ENCODE peak calls at places on chromosome 10, in six cellular contexts. One of them, this sample, is unnamed.

GRCh38 chr10:43265799-43266721 is 805 bp downstream of the RASGEF1A start:
- DNase-seq in osteoblast: peak; percentile 90
- DNase-seq in testis: no peak
- DNase-seq in CD8-positive, alpha-beta T cell: peak; percentile 46
- DNase-seq in MM.1S: no peak
- DNase-seq in OCI-LY7: no peak
- DNase-seq in this sample: peak; percentile 30

GRCh38 chr10:44383749-44384600 is 922 bp downstream of the CXCL12 start:
- DNase-seq in osteoblast: peak; percentile 96
- DNase-seq in testis: peak; percentile 38
- DNase-seq in CD8-positive, alpha-beta T cell: no peak
- DNase-seq in MM.1S: no peak
- DNase-seq in OCI-LY7: no peak
- DNase-seq in this sample: peak; percentile 16

GRCh38 chr10:35391153-35391953 is 55.0 kb downstream of the CCNY start:
- DNase-seq in osteoblast: no peak
- DNase-seq in testis: no peak
- DNase-seq in CD8-positive, alpha-beta T cell: no peak
- DNase-seq in MM.1S: no peak
- DNase-seq in OCI-LY7: no peak
- DNase-seq in this sample: no peak

GRCh38 chr10:79413196-79413595 is 32.2 kb downstream of the ZCCHC24 start:
- DNase-seq in osteoblast: peak; percentile 93
- DNase-seq in testis: no peak
- DNase-seq in CD8-positive, alpha-beta T cell: no peak
- DNase-seq in MM.1S: peak; percentile 56
- DNase-seq in OCI-LY7: no peak
- DNase-seq in this sample: no peak

GRCh38 chr10:127398140-127398966 is 150.8 kb upstream of the NPS start:
- DNase-seq in osteoblast: peak; percentile 86
- DNase-seq in testis: no peak
- DNase-seq in CD8-positive, alpha-beta T cell: no peak
- DNase-seq in MM.1S: no peak
- DNase-seq in OCI-LY7: no peak
- DNase-seq in this sample: no peak

GRCh38 chr10:97573021-97573420 is 442 bp downstream of the ANKRD2 start:
- DNase-seq in osteoblast: peak; percentile 73
- DNase-seq in testis: no peak
- DNase-seq in CD8-positive, alpha-beta T cell: no peak
- DNase-seq in MM.1S: no peak
- DNase-seq in OCI-LY7: no peak
- DNase-seq in this sample: no peak

GRCh38 chr10:5888352-5888751 is 1.3 kb downstream of the ANKRD16 start:
- DNase-seq in osteoblast: peak; percentile 69
- DNase-seq in testis: no peak
- DNase-seq in CD8-positive, alpha-beta T cell: no peak
- DNase-seq in MM.1S: no peak
- DNase-seq in OCI-LY7: peak; percentile 16
- DNase-seq in this sample: no peak

GRCh38 chr10:120221873-120222485 is 235.0 kb upstream of the PLPP4 start:
- DNase-seq in osteoblast: peak; percentile 73
- DNase-seq in testis: peak; percentile 44
- DNase-seq in CD8-positive, alpha-beta T cell: no peak
- DNase-seq in MM.1S: peak; percentile 60
- DNase-seq in OCI-LY7: peak; percentile 43
- DNase-seq in this sample: no peak

GRCh38 chr10:96259150-96259549 is 12.2 kb downstream of the BLNK start:
- DNase-seq in osteoblast: no peak
- DNase-seq in testis: no peak
- DNase-seq in CD8-positive, alpha-beta T cell: no peak
- DNase-seq in MM.1S: no peak
- DNase-seq in OCI-LY7: no peak
- DNase-seq in this sample: no peak

GRCh38 chr10:32038777-32039176 is 17.4 kb downstream of the KIF5B start:
- DNase-seq in osteoblast: no peak
- DNase-seq in testis: no peak
- DNase-seq in CD8-positive, alpha-beta T cell: no peak
- DNase-seq in MM.1S: no peak
- DNase-seq in OCI-LY7: no peak
- DNase-seq in this sample: no peak

GRCh38 chr10:42952358-42952757 is 124.5 kb upstream of the RET start:
- DNase-seq in osteoblast: peak; percentile 60
- DNase-seq in testis: peak; percentile 22
- DNase-seq in CD8-positive, alpha-beta T cell: no peak
- DNase-seq in MM.1S: no peak
- DNase-seq in OCI-LY7: no peak
- DNase-seq in this sample: no peak

GRCh38 chr10:49387029-49387428 is 8.9 kb downstream of the DRGX start:
- DNase-seq in osteoblast: peak; percentile 97
- DNase-seq in testis: no peak
- DNase-seq in CD8-positive, alpha-beta T cell: no peak
- DNase-seq in MM.1S: no peak
- DNase-seq in OCI-LY7: no peak
- DNase-seq in this sample: no peak

GRCh38 chr10:26714816-26715487 is 17.5 kb downstream of the PDSS1 start:
- DNase-seq in osteoblast: no peak
- DNase-seq in testis: no peak
- DNase-seq in CD8-positive, alpha-beta T cell: no peak
- DNase-seq in MM.1S: no peak
- DNase-seq in OCI-LY7: no peak
- DNase-seq in this sample: no peak

GRCh38 chr10:72243822-72244437 is 27.9 kb upstream of the ASCC1 start:
- DNase-seq in osteoblast: peak; percentile 83
- DNase-seq in testis: peak; percentile 65
- DNase-seq in CD8-positive, alpha-beta T cell: no peak
- DNase-seq in MM.1S: no peak
- DNase-seq in OCI-LY7: no peak
- DNase-seq in this sample: no peak

GRCh38 chr10:70617798-70618568 is 15.4 kb upstream of the PRF1 start:
- DNase-seq in osteoblast: peak; percentile 90
- DNase-seq in testis: no peak
- DNase-seq in CD8-positive, alpha-beta T cell: no peak
- DNase-seq in MM.1S: no peak
- DNase-seq in OCI-LY7: no peak
- DNase-seq in this sample: no peak

GRCh38 chr10:88880287-88881094 is 446 bp downstream of the STAMBPL1 start:
- DNase-seq in osteoblast: peak; percentile 94
- DNase-seq in testis: peak; percentile 89
- DNase-seq in CD8-positive, alpha-beta T cell: peak; percentile 62
- DNase-seq in MM.1S: peak; percentile 91
- DNase-seq in OCI-LY7: peak; percentile 91
- DNase-seq in this sample: peak; percentile 87

GRCh38 chr10:16965740-16966447 is 148.7 kb upstream of the RSU1 start:
- DNase-seq in osteoblast: peak; percentile 86
- DNase-seq in testis: peak; percentile 65
- DNase-seq in CD8-positive, alpha-beta T cell: no peak
- DNase-seq in MM.1S: no peak
- DNase-seq in OCI-LY7: no peak
- DNase-seq in this sample: no peak

GRCh38 chr10:68628576-68629127 is 68.5 kb downstream of the TET1 start:
- DNase-seq in osteoblast: no peak
- DNase-seq in testis: no peak
- DNase-seq in CD8-positive, alpha-beta T cell: peak; percentile 7
- DNase-seq in MM.1S: peak; percentile 96
- DNase-seq in OCI-LY7: peak; percentile 12
- DNase-seq in this sample: no peak

GRCh38 chr10:22711373-22711772 is 3.0 kb downstream of the PIP4K2A start:
- DNase-seq in osteoblast: no peak
- DNase-seq in testis: no peak
- DNase-seq in CD8-positive, alpha-beta T cell: no peak
- DNase-seq in MM.1S: no peak
- DNase-seq in OCI-LY7: no peak
- DNase-seq in this sample: no peak

GRCh38 chr10:96257944-96258343 is 13.4 kb downstream of the BLNK start:
- DNase-seq in osteoblast: no peak
- DNase-seq in testis: no peak
- DNase-seq in CD8-positive, alpha-beta T cell: no peak
- DNase-seq in MM.1S: peak; percentile 67
- DNase-seq in OCI-LY7: no peak
- DNase-seq in this sample: peak; percentile 27

GRCh38 chr10:70837660-70838059 is 21.9 kb downstream of the SGPL1 start:
- DNase-seq in osteoblast: no peak
- DNase-seq in testis: no peak
- DNase-seq in CD8-positive, alpha-beta T cell: no peak
- DNase-seq in MM.1S: no peak
- DNase-seq in OCI-LY7: no peak
- DNase-seq in this sample: no peak

GRCh38 chr10:77493851-77494788 is 143.5 kb downstream of the KCNMA1 start:
- DNase-seq in osteoblast: peak; percentile 83
- DNase-seq in testis: no peak
- DNase-seq in CD8-positive, alpha-beta T cell: no peak
- DNase-seq in MM.1S: no peak
- DNase-seq in OCI-LY7: no peak
- DNase-seq in this sample: no peak

GRCh38 chr10:43683451-43684197 is 34.9 kb upstream of the ZNF32 start:
- DNase-seq in osteoblast: no peak
- DNase-seq in testis: peak; percentile 37
- DNase-seq in CD8-positive, alpha-beta T cell: no peak
- DNase-seq in MM.1S: peak; percentile 9
- DNase-seq in OCI-LY7: peak; percentile 39
- DNase-seq in this sample: no peak

GRCh38 chr10:119090968-119091367 is 10.4 kb upstream of the EIF3A start:
- DNase-seq in osteoblast: no peak
- DNase-seq in testis: no peak
- DNase-seq in CD8-positive, alpha-beta T cell: peak; percentile 20
- DNase-seq in MM.1S: peak; percentile 49
- DNase-seq in OCI-LY7: no peak
- DNase-seq in this sample: no peak

GRCh38 chr10:57905866-57906265 is 361.8 kb downstream of the IPMK start:
- DNase-seq in osteoblast: no peak
- DNase-seq in testis: no peak
- DNase-seq in CD8-positive, alpha-beta T cell: no peak
- DNase-seq in MM.1S: no peak
- DNase-seq in OCI-LY7: no peak
- DNase-seq in this sample: no peak

GRCh38 chr10:6567894-6568293 is 12.2 kb downstream of the PRKCQ start:
- DNase-seq in osteoblast: no peak
- DNase-seq in testis: no peak
- DNase-seq in CD8-positive, alpha-beta T cell: no peak
- DNase-seq in MM.1S: no peak
- DNase-seq in OCI-LY7: no peak
- DNase-seq in this sample: no peak

GRCh38 chr10:52965938-52966401 is 193.4 kb upstream of the MBL2 start:
- DNase-seq in osteoblast: no peak
- DNase-seq in testis: no peak
- DNase-seq in CD8-positive, alpha-beta T cell: no peak
- DNase-seq in MM.1S: peak; percentile 54
- DNase-seq in OCI-LY7: peak; percentile 88
- DNase-seq in this sample: no peak

GRCh38 chr10:52532650-52533290 is 218.7 kb downstream of the DKK1 start:
- DNase-seq in osteoblast: no peak
- DNase-seq in testis: no peak
- DNase-seq in CD8-positive, alpha-beta T cell: no peak
- DNase-seq in MM.1S: no peak
- DNase-seq in OCI-LY7: no peak
- DNase-seq in this sample: no peak

GRCh38 chr10:5764422-5765297 is 48.6 kb downstream of the GDI2 start:
- DNase-seq in osteoblast: no peak
- DNase-seq in testis: no peak
- DNase-seq in CD8-positive, alpha-beta T cell: no peak
- DNase-seq in MM.1S: no peak
- DNase-seq in OCI-LY7: no peak
- DNase-seq in this sample: no peak

GRCh38 chr10:59283456-59284082 is 78.8 kb downstream of the FAM13C start:
- DNase-seq in osteoblast: no peak
- DNase-seq in testis: no peak
- DNase-seq in CD8-positive, alpha-beta T cell: no peak
- DNase-seq in MM.1S: no peak
- DNase-seq in OCI-LY7: no peak
- DNase-seq in this sample: no peak

GRCh38 chr10:108544500-108545120 is 1378.7 kb downstream of the XPNPEP1 start:
- DNase-seq in osteoblast: peak; percentile 17
- DNase-seq in testis: peak; percentile 88
- DNase-seq in CD8-positive, alpha-beta T cell: no peak
- DNase-seq in MM.1S: peak; percentile 63
- DNase-seq in OCI-LY7: peak; percentile 53
- DNase-seq in this sample: peak; percentile 42

GRCh38 chr10:73493781-73494180 is 2.0 kb downstream of the PPP3CB start:
- DNase-seq in osteoblast: peak; percentile 90
- DNase-seq in testis: no peak
- DNase-seq in CD8-positive, alpha-beta T cell: no peak
- DNase-seq in MM.1S: no peak
- DNase-seq in OCI-LY7: no peak
- DNase-seq in this sample: no peak

GRCh38 chr10:116733566-116733965 is 8.8 kb downstream of the HSPA12A start:
- DNase-seq in osteoblast: peak; percentile 90
- DNase-seq in testis: no peak
- DNase-seq in CD8-positive, alpha-beta T cell: no peak
- DNase-seq in MM.1S: no peak
- DNase-seq in OCI-LY7: no peak
- DNase-seq in this sample: no peak
- H3K27ac ChIP-seq in osteoblast: peak overlapping the region; percentile 67
- H3K27ac ChIP-seq in testis: no peak overlapping the region
- H3K27ac ChIP-seq in CD8-positive, alpha-beta T cell: no peak overlapping the region
- H3K27ac ChIP-seq in MM.1S: no peak overlapping the region
- H3K27ac ChIP-seq in OCI-LY7: no peak overlapping the region
- H3K27ac ChIP-seq in this sample: no peak overlapping the region

GRCh38 chr10:80760914-80761371 is 223.2 kb downstream of the SH2D4B start:
- DNase-seq in osteoblast: no peak
- DNase-seq in testis: no peak
- DNase-seq in CD8-positive, alpha-beta T cell: no peak
- DNase-seq in MM.1S: peak; percentile 25
- DNase-seq in OCI-LY7: no peak
- DNase-seq in this sample: no peak
- H3K27ac ChIP-seq in osteoblast: no peak overlapping the region
- H3K27ac ChIP-seq in testis: no peak overlapping the region
- H3K27ac ChIP-seq in CD8-positive, alpha-beta T cell: no peak overlapping the region
- H3K27ac ChIP-seq in MM.1S: peak overlapping the region; percentile 62
- H3K27ac ChIP-seq in OCI-LY7: no peak overlapping the region
- H3K27ac ChIP-seq in this sample: no peak overlapping the region

GRCh38 chr10:29955308-29955935 is 104.0 kb downstream of the JCAD start:
- DNase-seq in osteoblast: no peak
- DNase-seq in testis: no peak
- DNase-seq in CD8-positive, alpha-beta T cell: no peak
- DNase-seq in MM.1S: no peak
- DNase-seq in OCI-LY7: no peak
- DNase-seq in this sample: no peak
- H3K27ac ChIP-seq in osteoblast: no peak overlapping the region
- H3K27ac ChIP-seq in testis: no peak overlapping the region
- H3K27ac ChIP-seq in CD8-positive, alpha-beta T cell: no peak overlapping the region
- H3K27ac ChIP-seq in MM.1S: no peak overlapping the region
- H3K27ac ChIP-seq in OCI-LY7: no peak overlapping the region
- H3K27ac ChIP-seq in this sample: no peak overlapping the region

DNA sequence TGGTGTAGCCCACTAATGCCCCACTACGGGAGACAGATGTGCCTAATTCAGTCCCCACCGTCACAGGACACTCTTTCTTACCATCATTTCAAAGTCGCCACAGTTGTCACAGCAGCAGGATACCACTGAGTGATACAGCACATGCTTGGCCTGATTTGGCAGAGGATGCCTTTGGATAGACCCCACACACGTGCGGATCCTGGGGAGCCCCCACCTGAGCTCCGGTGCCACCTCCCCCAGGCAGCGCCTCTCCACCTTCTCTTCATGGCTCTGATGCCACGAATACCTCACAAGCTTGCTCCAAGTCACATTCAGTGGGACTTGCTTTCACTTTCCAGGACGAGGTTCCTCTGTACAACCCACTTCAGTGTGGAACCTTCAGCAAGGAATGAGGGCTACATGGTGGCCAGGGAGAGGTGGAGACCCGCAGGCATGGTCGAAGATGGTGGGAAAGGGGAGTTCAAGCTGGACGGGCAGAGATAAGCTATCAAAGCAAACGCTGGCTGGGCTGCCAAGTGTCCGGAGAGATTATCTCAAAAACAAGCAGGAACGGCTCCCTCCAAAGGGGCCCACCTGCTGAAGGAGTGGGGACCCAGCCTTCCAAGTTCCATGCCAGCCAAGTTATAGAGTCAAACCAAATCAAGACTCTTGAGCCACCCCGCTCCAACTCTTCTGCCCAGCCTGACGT is 107.4 kb downstream of the ZRANB1 start:
- DNase-seq in osteoblast: no peak
- DNase-seq in testis: no peak
- DNase-seq in CD8-positive, alpha-beta T cell: no peak
- DNase-seq in MM.1S: no peak
- DNase-seq in OCI-LY7: no peak
- DNase-seq in this sample: no peak
- H3K27ac ChIP-seq in osteoblast: no peak overlapping the region
- H3K27ac ChIP-seq in testis: peak overlapping the region; percentile 29
- H3K27ac ChIP-seq in CD8-positive, alpha-beta T cell: no peak overlapping the region
- H3K27ac ChIP-seq in MM.1S: no peak overlapping the region
- H3K27ac ChIP-seq in OCI-LY7: no peak overlapping the region
- H3K27ac ChIP-seq in this sample: no peak overlapping the region

This sample was measured in adrenal gland.